ENCODE peak calls at places on chromosomes 1 and 21, in six cellular contexts. O is prostate gland, U is IMR-90, X is transverse colon, L is H54, N is GM12878. W is an unnamed sample.
A peak's percentile ranks its signal among the peaks of the same experiment; 100 is the strongest.

GRCh38 chr1:235275223-235275622 is 52.8 kb downstream of the ARID4B start:
- DNase-seq in O (no peak), U (no peak), X (no peak), L (no peak), N (peak; percentile 55), W (no peak)

GRCh38 chr1:145963218-145964019 is 956 bp downstream of the ANKRD34A start:
- DNase-seq in O (no peak), U (peak; percentile 85), X (no peak), L (no peak), N (no peak), W (no peak)

GRCh38 chr1:195141294-195141693 is 1466.9 kb downstream of the KCNT2 start:
- DNase-seq in O (no peak), U (no peak), X (no peak), L (no peak), N (no peak), W (no peak)

GRCh38 chr1:166166701-166167394 is at the start of gene FAM78B:
- DNase-seq in O (peak; percentile 60), U (peak; percentile 7), X (peak; percentile 87), L (peak; percentile 41), N (peak; percentile 36), W (peak; percentile 11)

GRCh38 chr21:29817450-29817849 is 122.3 kb downstream of the GRIK1 start:
- DNase-seq in O (no peak), U (no peak), X (no peak), L (no peak), N (no peak), W (no peak)

GRCh38 chr1:184753608-184754478 is 815 bp downstream of the EDEM3 start:
- DNase-seq in O (no peak), U (peak; percentile 29), X (peak; percentile 51), L (peak; percentile 16), N (no peak), W (peak; percentile 39)

GRCh38 chr1:236558069-236558468 is 34.3 kb downstream of the LGALS8 start:
- DNase-seq in O (no peak), U (no peak), X (no peak), L (no peak), N (no peak), W (no peak)

GRCh38 chr1:228411121-228411520 is 4.5 kb upstream of the TRIM11 start:
- DNase-seq in O (no peak), U (no peak), X (no peak), L (no peak), N (no peak), W (no peak)

GRCh38 chr1:89556716-89557442 is 32.2 kb downstream of the LRRC8B start:
- DNase-seq in O (no peak), U (no peak), X (no peak), L (no peak), N (no peak), W (no peak)

GRCh38 chr1:11078631-11079030 is 18.8 kb upstream of the SRM start:
- DNase-seq in O (no peak), U (peak; percentile 60), X (no peak), L (no peak), N (no peak), W (no peak)

GRCh38 chr1:61254629-61255323 is 172.4 kb downstream of the NFIA start:
- DNase-seq in O (peak; percentile 16), U (peak; percentile 18), X (no peak), L (no peak), N (no peak), W (no peak)

GRCh38 chr1:6491480-6491962 is at the start of gene PLEKHG5:
- DNase-seq in O (no peak), U (peak; percentile 86), X (no peak), L (peak; percentile 71), N (no peak), W (no peak)

GRCh38 chr1:182601926-182602325 is 2.3 kb downstream of the RGS16 start:
- DNase-seq in O (no peak), U (no peak), X (no peak), L (no peak), N (no peak), W (no peak)

GRCh38 chr1:203217139-203217621 is 12.3 kb downstream of the CHIT1 start:
- DNase-seq in O (no peak), U (no peak), X (no peak), L (no peak), N (no peak), W (no peak)

GRCh38 chr1:8712413-8713229 is 104.8 kb downstream of the RERE start:
- DNase-seq in O (no peak), U (peak; percentile 96), X (no peak), L (no peak), N (no peak), W (no peak)

GRCh38 chr21:32335601-32336575 is 37.2 kb downstream of the MRAP start:
- DNase-seq in O (no peak), U (peak; percentile 14), X (no peak), L (no peak), N (no peak), W (no peak)

GRCh38 chr1:211638723-211639122 is 36.7 kb downstream of the NEK2 start:
- DNase-seq in O (no peak), U (no peak), X (no peak), L (no peak), N (no peak), W (no peak)

GRCh38 chr1:3409737-3410434 is 44.6 kb upstream of the ARHGEF16 start:
- DNase-seq in O (peak; percentile 62), U (peak; percentile 23), X (peak; percentile 33), L (peak; percentile 59), N (no peak), W (no peak)

DNA sequence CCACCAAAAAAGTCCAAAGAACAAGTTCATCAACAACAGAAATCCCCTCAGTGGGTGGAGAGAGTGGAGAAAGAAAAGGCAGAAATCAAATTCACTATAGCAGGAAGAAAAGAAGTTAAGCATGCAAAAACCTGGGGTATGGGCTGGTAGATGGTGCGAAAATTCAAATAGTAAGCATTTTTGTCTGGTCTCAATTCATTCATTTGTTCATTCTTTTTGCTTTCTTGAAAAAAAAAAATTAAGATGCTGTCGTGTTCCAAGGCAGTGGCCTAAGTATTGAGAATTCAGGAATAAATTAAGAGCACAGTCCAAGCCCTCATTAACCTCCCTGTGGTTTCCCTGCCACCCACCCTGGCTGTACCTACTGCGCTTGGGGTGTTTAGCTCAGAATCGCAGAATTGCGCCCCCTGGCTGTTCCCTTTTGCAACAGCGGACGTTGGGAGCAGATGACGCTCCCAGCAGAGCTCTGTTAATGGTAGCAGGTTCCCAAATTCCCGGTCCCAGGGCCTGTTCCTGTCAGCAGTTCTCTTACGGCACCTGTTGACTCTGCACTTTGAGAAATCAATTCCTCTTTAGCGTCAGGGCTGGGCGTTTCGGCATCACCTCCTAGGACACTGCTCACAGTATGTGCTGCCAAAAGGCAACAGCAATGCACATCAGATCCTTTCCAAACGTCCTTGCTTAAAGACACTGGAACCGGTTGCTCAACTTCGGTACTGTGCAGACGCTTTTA is 34.0 kb upstream of the SSX2IP start:
- DNase-seq in O (no peak), U (no peak), X (peak; percentile 14), L (no peak), N (no peak), W (no peak)
- TF ChIP-seq POLR2A in O (no peak), U (no peak), X (no peak), L (no peak), N (no peak), W (no peak)

GRCh38 chr1:200040516-200041138 is 13.1 kb downstream of the NR5A2 start:
- DNase-seq in O (no peak), U (no peak), X (peak; percentile 73), L (no peak), N (no peak), W (no peak)

GRCh38 chr1:200039849-200040479 is 12.5 kb downstream of the NR5A2 start:
- DNase-seq in O (no peak), U (no peak), X (no peak), L (no peak), N (no peak), W (no peak)

GRCh38 chr1:200038645-200038986 is 11.1 kb downstream of the NR5A2 start:
- DNase-seq in O (no peak), U (no peak), X (peak; percentile 33), L (no peak), N (no peak), W (no peak)

GRCh38 chr1:200037904-200038644 is 10.6 kb downstream of the NR5A2 start:
- DNase-seq in O (no peak), U (no peak), X (no peak), L (no peak), N (no peak), W (no peak)

GRCh38 chr1:200038987-200039848 is 11.7 kb downstream of the NR5A2 start:
- DNase-seq in O (no peak), U (no peak), X (peak; percentile 55), L (peak; percentile 58), N (no peak), W (no peak)
- TF ChIP-seq POLR2A in O (no peak), U (no peak), X (peak; percentile 12), L (no peak), N (no peak), W (no peak)

GRCh38 chr1:999797-1000356 is at the start of gene HES4:
- DNase-seq in O (peak; percentile 91), U (peak; percentile 90), X (peak; percentile 92), L (peak; percentile 81), N (no peak), W (no peak)
- TF ChIP-seq POLR2A in O (peak; percentile 88), U (peak; percentile 99), X (peak; percentile 45), L (peak; percentile 94), N (peak; percentile 16), W (no peak)

GRCh38 chr1:238101923-238102322 is 211.2 kb upstream of the ZP4 start:
- DNase-seq in O (no peak), U (no peak), X (no peak), L (no peak), N (no peak), W (no peak)
- TF ChIP-seq POLR2A in O (no peak), U (no peak), X (no peak), L (no peak), N (no peak), W (no peak)

DNA sequence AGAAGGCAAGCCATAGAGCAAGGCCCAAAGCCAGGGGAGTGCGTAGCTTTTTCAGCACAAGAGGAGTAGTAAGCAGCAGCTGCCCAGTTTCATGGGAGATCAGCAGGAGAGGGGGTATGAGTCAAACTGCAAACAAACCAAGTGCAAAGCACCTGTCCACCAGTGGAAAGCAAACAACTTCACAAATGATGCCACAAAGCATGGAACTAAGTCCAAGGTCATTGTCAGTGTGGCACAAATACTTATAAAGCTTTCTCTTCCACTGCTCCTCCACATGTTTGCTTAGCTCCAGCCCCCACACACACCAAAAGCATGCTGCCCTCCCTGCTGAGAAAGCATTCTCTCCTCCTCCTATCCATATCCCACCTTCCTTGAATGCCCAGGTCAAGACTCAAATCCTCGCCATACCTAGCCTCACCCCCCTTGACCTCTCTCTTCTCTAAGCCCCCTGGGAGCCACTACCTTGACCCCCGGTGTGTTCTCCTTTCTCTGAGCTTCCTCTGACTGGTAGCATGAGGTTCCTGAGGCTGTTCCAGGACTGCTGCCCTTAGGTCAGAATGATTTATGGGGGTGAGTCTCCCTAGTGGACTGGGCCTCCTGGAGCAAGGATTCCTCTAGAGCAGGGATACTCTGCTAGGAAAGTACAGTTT is 70.4 kb downstream of the DMAP1 start:
- DNase-seq in O (no peak), U (no peak), X (no peak), L (no peak), N (no peak), W (no peak)
- TF ChIP-seq POLR2A in O (no peak), U (no peak), X (no peak), L (no peak), N (no peak), W (no peak)

W was measured in esophagus squamous epithelium.